ENCODE peak calls at places on chromosomes 13 and 19, in five cellular contexts. One of them, this sample, is unnamed.

GRCh38 chr19:16920816-16921529 is 32.2 kb downstream of the F2RL3 start:
- DNase-seq in adrenal gland: peak; percentile 85
- DNase-seq in endodermal cell: no peak
- DNase-seq in tibial nerve: no peak
- DNase-seq in right lobe of liver: peak; percentile 15
- DNase-seq in this sample: no peak

GRCh38 chr19:3483226-3483628 is at the start of gene SMIM44:
- DNase-seq in adrenal gland: no peak
- DNase-seq in endodermal cell: peak; percentile 36
- DNase-seq in tibial nerve: no peak
- DNase-seq in right lobe of liver: no peak
- DNase-seq in this sample: no peak

GRCh38 chr19:35253316-35254286 is 4.8 kb downstream of the LSR start:
- DNase-seq in adrenal gland: no peak
- DNase-seq in endodermal cell: peak; percentile 85
- DNase-seq in tibial nerve: no peak
- DNase-seq in right lobe of liver: no peak
- DNase-seq in this sample: no peak

GRCh38 chr19:22595918-22596341 is 38.2 kb upstream of the ZNF492 start:
- DNase-seq in adrenal gland: no peak
- DNase-seq in endodermal cell: no peak
- DNase-seq in tibial nerve: peak; percentile 41
- DNase-seq in right lobe of liver: no peak
- DNase-seq in this sample: no peak

GRCh38 chr13:80012281-80012680 is 328.6 kb downstream of the SPRY2 start:
- DNase-seq in adrenal gland: no peak
- DNase-seq in endodermal cell: no peak
- DNase-seq in tibial nerve: no peak
- DNase-seq in right lobe of liver: no peak
- DNase-seq in this sample: no peak

GRCh38 chr19:11480927-11481776 is at the start of gene ELAVL3:
- DNase-seq in adrenal gland: no peak
- DNase-seq in endodermal cell: peak; percentile 68
- DNase-seq in tibial nerve: no peak
- DNase-seq in right lobe of liver: no peak
- DNase-seq in this sample: peak; percentile 87

GRCh38 chr13:33279898-33280549 is 5.5 kb downstream of the STARD13 start:
- DNase-seq in adrenal gland: peak; percentile 57
- DNase-seq in endodermal cell: no peak
- DNase-seq in tibial nerve: no peak
- DNase-seq in right lobe of liver: no peak
- DNase-seq in this sample: no peak

GRCh38 chr13:47420568-47420967 is 523.7 kb upstream of the HTR2A start:
- DNase-seq in adrenal gland: no peak
- DNase-seq in endodermal cell: peak; percentile 62
- DNase-seq in tibial nerve: no peak
- DNase-seq in right lobe of liver: no peak
- DNase-seq in this sample: no peak

GRCh38 chr13:88097541-88097940 is 426.4 kb downstream of the SLITRK5 start:
- DNase-seq in adrenal gland: no peak
- DNase-seq in endodermal cell: no peak
- DNase-seq in tibial nerve: no peak
- DNase-seq in right lobe of liver: no peak
- DNase-seq in this sample: no peak

GRCh38 chr19:49906879-49907564 is 10.3 kb upstream of the IL4I1 start:
- DNase-seq in adrenal gland: no peak
- DNase-seq in endodermal cell: no peak
- DNase-seq in tibial nerve: no peak
- DNase-seq in right lobe of liver: no peak
- DNase-seq in this sample: no peak

GRCh38 chr19:45598267-45599011 is 3.6 kb downstream of the GPR4 start:
- DNase-seq in adrenal gland: no peak
- DNase-seq in endodermal cell: no peak
- DNase-seq in tibial nerve: no peak
- DNase-seq in right lobe of liver: no peak
- DNase-seq in this sample: no peak

GRCh38 chr19:42555317-42555716 is 27.0 kb upstream of the CEACAM1 start:
- DNase-seq in adrenal gland: no peak
- DNase-seq in endodermal cell: peak; percentile 64
- DNase-seq in tibial nerve: no peak
- DNase-seq in right lobe of liver: no peak
- DNase-seq in this sample: no peak

GRCh38 chr13:42645717-42646116 is 71.8 kb downstream of the TNFSF11 start:
- DNase-seq in adrenal gland: no peak
- DNase-seq in endodermal cell: no peak
- DNase-seq in tibial nerve: no peak
- DNase-seq in right lobe of liver: no peak
- DNase-seq in this sample: no peak

GRCh38 chr13:83620535-83621220 is 261.6 kb downstream of the SLITRK1 start:
- DNase-seq in adrenal gland: no peak
- DNase-seq in endodermal cell: no peak
- DNase-seq in tibial nerve: no peak
- DNase-seq in right lobe of liver: no peak
- DNase-seq in this sample: no peak

GRCh38 chr19:44141191-44142013 is at the start of gene ZNF234:
- DNase-seq in adrenal gland: peak; percentile 93
- DNase-seq in endodermal cell: peak; percentile 85
- DNase-seq in tibial nerve: peak; percentile 79
- DNase-seq in right lobe of liver: peak; percentile 87
- DNase-seq in this sample: peak; percentile 89

GRCh38 chr19:28643284-28643683 is 569.7 kb downstream of the UQCRFS1 start:
- DNase-seq in adrenal gland: no peak
- DNase-seq in endodermal cell: no peak
- DNase-seq in tibial nerve: no peak
- DNase-seq in right lobe of liver: no peak
- DNase-seq in this sample: no peak

GRCh38 chr19:41919948-41920712 is 8.1 kb downstream of the ERFL start:
- DNase-seq in adrenal gland: no peak
- DNase-seq in endodermal cell: no peak
- DNase-seq in tibial nerve: no peak
- DNase-seq in right lobe of liver: no peak
- DNase-seq in this sample: no peak

GRCh38 chr19:16893686-16893990 is 4.8 kb downstream of the F2RL3 start:
- DNase-seq in adrenal gland: peak; percentile 62
- DNase-seq in endodermal cell: no peak
- DNase-seq in tibial nerve: no peak
- DNase-seq in right lobe of liver: no peak
- DNase-seq in this sample: no peak

GRCh38 chr13:37479901-37480300 is 118.7 kb downstream of the POSTN start:
- DNase-seq in adrenal gland: no peak
- DNase-seq in endodermal cell: no peak
- DNase-seq in tibial nerve: no peak
- DNase-seq in right lobe of liver: no peak
- DNase-seq in this sample: no peak

GRCh38 chr13:77859450-77859849 is 59.2 kb downstream of the EDNRB start:
- DNase-seq in adrenal gland: peak; percentile 59
- DNase-seq in endodermal cell: no peak
- DNase-seq in tibial nerve: peak; percentile 18
- DNase-seq in right lobe of liver: no peak
- DNase-seq in this sample: no peak

GRCh38 chr19:40827386-40828247 is 22.6 kb downstream of the CYP2A6 start:
- DNase-seq in adrenal gland: peak; percentile 44
- DNase-seq in endodermal cell: peak; percentile 17
- DNase-seq in tibial nerve: no peak
- DNase-seq in right lobe of liver: no peak
- DNase-seq in this sample: no peak

GRCh38 chr13:45482571-45483173 is 17.9 kb downstream of the COG3 start:
- DNase-seq in adrenal gland: no peak
- DNase-seq in endodermal cell: no peak
- DNase-seq in tibial nerve: no peak
- DNase-seq in right lobe of liver: no peak
- DNase-seq in this sample: no peak

GRCh38 chr19:3210347-3211017 is 14.0 kb upstream of the CELF5 start:
- DNase-seq in adrenal gland: peak; percentile 76
- DNase-seq in endodermal cell: peak; percentile 92
- DNase-seq in tibial nerve: peak; percentile 51
- DNase-seq in right lobe of liver: no peak
- DNase-seq in this sample: no peak

GRCh38 chr19:13153627-13154240 is 3.5 kb downstream of the IER2 start:
- DNase-seq in adrenal gland: no peak
- DNase-seq in endodermal cell: no peak
- DNase-seq in tibial nerve: no peak
- DNase-seq in right lobe of liver: peak; percentile 70
- DNase-seq in this sample: no peak

GRCh38 chr13:112128052-112128610 is 61.2 kb downstream of the SOX1 start:
- DNase-seq in adrenal gland: no peak
- DNase-seq in endodermal cell: peak; percentile 13
- DNase-seq in tibial nerve: no peak
- DNase-seq in right lobe of liver: no peak
- DNase-seq in this sample: no peak

GRCh38 chr13:112124100-112124499 is 57.2 kb downstream of the SOX1 start:
- DNase-seq in adrenal gland: no peak
- DNase-seq in endodermal cell: peak; percentile 6
- DNase-seq in tibial nerve: no peak
- DNase-seq in right lobe of liver: no peak
- DNase-seq in this sample: no peak

GRCh38 chr13:112131081-112131739 is 64.3 kb downstream of the SOX1 start:
- DNase-seq in adrenal gland: no peak
- DNase-seq in endodermal cell: peak; percentile 46
- DNase-seq in tibial nerve: no peak
- DNase-seq in right lobe of liver: no peak
- DNase-seq in this sample: no peak

GRCh38 chr13:112129557-112129956 is 62.6 kb downstream of the SOX1 start:
- DNase-seq in adrenal gland: no peak
- DNase-seq in endodermal cell: peak; percentile 10
- DNase-seq in tibial nerve: no peak
- DNase-seq in right lobe of liver: no peak
- DNase-seq in this sample: no peak

GRCh38 chr13:112127564-112127963 is 60.6 kb downstream of the SOX1 start:
- DNase-seq in adrenal gland: no peak
- DNase-seq in endodermal cell: peak; percentile 10
- DNase-seq in tibial nerve: no peak
- DNase-seq in right lobe of liver: no peak
- DNase-seq in this sample: no peak
- H3K27me3 ChIP-seq in adrenal gland: no peaks in the 10 kb centered on the region
- H3K27me3 ChIP-seq in endodermal cell: no peaks in the 10 kb centered on the region
- H3K27me3 ChIP-seq in tibial nerve: no peaks in the 10 kb centered on the region
- H3K27me3 ChIP-seq in right lobe of liver: no peaks in the 10 kb centered on the region
- H3K27me3 ChIP-seq in this sample: peaks cover 14% of the 10 kb centered on the region

GRCh38 chr13:29422015-29422414 is 173.5 kb downstream of the SLC7A1 start:
- DNase-seq in adrenal gland: no peak
- DNase-seq in endodermal cell: no peak
- DNase-seq in tibial nerve: no peak
- DNase-seq in right lobe of liver: no peak
- DNase-seq in this sample: no peak

GRCh38 chr13:29423050-29423449 is 172.4 kb downstream of the SLC7A1 start:
- DNase-seq in adrenal gland: no peak
- DNase-seq in endodermal cell: no peak
- DNase-seq in tibial nerve: no peak
- DNase-seq in right lobe of liver: no peak
- DNase-seq in this sample: no peak

DNA sequence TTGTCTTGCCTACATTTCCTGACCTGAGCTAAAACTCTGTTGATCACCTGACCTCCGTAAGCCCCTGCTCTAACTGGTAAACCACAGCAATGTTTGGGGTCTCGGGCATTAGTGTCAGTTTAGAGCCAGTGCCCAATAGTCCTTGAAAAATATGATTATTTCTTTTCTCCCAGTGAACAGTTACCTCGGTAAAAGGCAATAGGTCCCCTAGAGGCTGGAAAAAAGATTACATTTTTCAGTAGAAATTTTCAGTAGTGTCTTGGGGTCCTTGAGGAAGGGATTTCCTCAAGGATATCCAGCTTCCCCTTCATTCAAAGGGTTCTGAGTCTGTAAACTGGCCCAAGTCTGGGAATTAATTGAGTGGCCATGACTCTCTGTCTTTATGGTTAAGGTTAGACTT is 177.5 kb downstream of the SLC7A1 start:
- DNase-seq in adrenal gland: no peak
- DNase-seq in endodermal cell: no peak
- DNase-seq in tibial nerve: no peak
- DNase-seq in right lobe of liver: no peak
- DNase-seq in this sample: no peak
- TF ChIP-seq CTCF in adrenal gland: no peak
- TF ChIP-seq CTCF in endodermal cell: peak; percentile 67
- TF ChIP-seq CTCF in tibial nerve: no peak
- TF ChIP-seq CTCF in right lobe of liver: no peak
- TF ChIP-seq CTCF in this sample: no peak

GRCh38 chr19:55358493-55358892 is 4.0 kb upstream of the COX6B2 start:
- DNase-seq in adrenal gland: no peak
- DNase-seq in endodermal cell: no peak
- DNase-seq in tibial nerve: no peak
- DNase-seq in right lobe of liver: no peak
- DNase-seq in this sample: no peak
- H3K27me3 ChIP-seq in adrenal gland: no peaks in the 10 kb centered on the region
- H3K27me3 ChIP-seq in endodermal cell: peaks cover 38% of the 10 kb centered on the region
- H3K27me3 ChIP-seq in tibial nerve: peaks cover 3% of the 10 kb centered on the region
- H3K27me3 ChIP-seq in right lobe of liver: peaks cover 3% of the 10 kb centered on the region
- H3K27me3 ChIP-seq in this sample: no peaks in the 10 kb centered on the region

DNA sequence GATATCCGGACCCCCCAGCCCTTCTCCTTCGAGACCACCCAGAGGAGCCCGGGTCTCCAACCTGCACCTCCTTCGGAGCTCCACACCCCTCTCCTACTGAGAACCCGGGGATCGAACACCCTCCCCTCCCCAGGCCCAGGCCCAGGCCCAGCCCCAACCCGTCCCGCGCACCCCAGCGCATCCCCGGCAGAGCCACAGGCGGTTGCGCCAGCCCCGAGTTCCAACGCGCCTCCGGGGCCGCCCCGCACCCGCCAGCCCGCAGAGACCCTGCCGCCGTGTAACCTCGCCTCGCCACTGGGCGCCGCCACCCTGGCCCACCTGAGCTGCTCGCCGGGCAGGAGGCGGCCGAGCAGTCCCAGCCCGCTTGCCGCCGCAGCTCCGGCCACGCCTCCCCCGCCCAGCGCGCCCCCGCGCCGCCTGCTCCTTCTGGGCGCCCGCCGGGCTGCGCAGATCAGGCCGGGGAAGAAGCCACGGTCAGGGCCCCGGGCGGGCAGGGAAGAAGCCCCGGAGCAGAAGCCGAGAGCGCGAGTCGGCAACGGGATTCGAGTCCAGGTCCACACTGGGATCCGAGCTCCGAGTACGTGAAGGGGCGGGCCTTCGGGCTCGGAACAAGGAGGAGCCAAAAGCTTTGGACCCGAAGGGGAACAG is at the start of gene MBOAT7:
- DNase-seq in adrenal gland: no peak
- DNase-seq in endodermal cell: no peak
- DNase-seq in tibial nerve: no peak
- DNase-seq in right lobe of liver: no peak
- DNase-seq in this sample: no peak
- TF ChIP-seq CTCF in adrenal gland: no peak
- TF ChIP-seq CTCF in endodermal cell: peak; percentile 61
- TF ChIP-seq CTCF in tibial nerve: peak; percentile 26
- TF ChIP-seq CTCF in right lobe of liver: peak; percentile 34
- TF ChIP-seq CTCF in this sample: peak; percentile 30

DNA sequence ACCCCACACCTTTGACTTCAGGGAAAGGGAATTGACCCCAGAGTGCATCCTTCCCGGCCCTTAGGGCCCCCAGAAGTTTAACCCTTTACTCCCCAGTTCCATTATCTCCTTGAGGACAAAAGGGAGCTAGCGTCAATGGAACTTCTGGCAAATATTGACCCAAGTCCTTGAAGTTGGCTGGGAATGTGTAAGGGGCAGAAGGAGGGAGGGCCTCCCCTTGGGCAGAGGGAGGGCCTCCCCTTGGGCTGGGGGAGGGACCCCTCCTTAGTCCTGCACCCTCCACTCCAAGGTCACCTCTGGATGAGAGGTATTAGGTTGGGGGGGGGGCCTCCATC is 3.0 kb upstream of the TMEM59L start:
- DNase-seq in adrenal gland: no peak
- DNase-seq in endodermal cell: no peak
- DNase-seq in tibial nerve: no peak
- DNase-seq in right lobe of liver: no peak
- DNase-seq in this sample: no peak
- H3K27me3 ChIP-seq in adrenal gland: peaks cover 87% of the 10 kb centered on the region
- H3K27me3 ChIP-seq in endodermal cell: peaks cover 95% of the 10 kb centered on the region
- H3K27me3 ChIP-seq in tibial nerve: peaks cover 7% of the 10 kb centered on the region
- H3K27me3 ChIP-seq in right lobe of liver: peaks cover 36% of the 10 kb centered on the region
- H3K27me3 ChIP-seq in this sample: no peaks in the 10 kb centered on the region

This sample was measured in dorsolateral prefrontal cortex.